ENCODE peak calls at places on chromosome 9, in seven cellular contexts. Q, C, U, Y, V, T and B are unnamed samples.
A peak's percentile ranks its signal among the peaks of the same experiment; 100 is the strongest.

GRCh38 chr9:71816782-71817549 is 48.7 kb upstream of the CEMIP2 start:
- DNase-seq in Q (no peak), C (no peak), U (no peak), Y (no peak), V (no peak), T (no peak), B (no peak)

GRCh38 chr9:100196215-100196614 is 97.2 kb downstream of the INVS start:
- DNase-seq in Q (no peak), C (no peak), U (no peak), Y (no peak), V (no peak), T (no peak), B (no peak)

GRCh38 chr9:128160603-128160987 is 530 bp downstream of the BBLN start:
- DNase-seq in Q (no peak), C (no peak), U (no peak), Y (no peak), V (peak; percentile 41), T (no peak), B (no peak)

GRCh38 chr9:90778746-90779145 is 22.9 kb upstream of the SYK start:
- DNase-seq in Q (no peak), C (no peak), U (no peak), Y (no peak), V (no peak), T (no peak), B (no peak)

GRCh38 chr9:33227013-33227398 is 13.0 kb upstream of the SPINK4 start:
- DNase-seq in Q (no peak), C (no peak), U (no peak), Y (no peak), V (no peak), T (no peak), B (peak; percentile 66)

GRCh38 chr9:134606951-134607733 is 34.5 kb upstream of the COL5A1 start:
- DNase-seq in Q (peak; percentile 38), C (no peak), U (peak; percentile 35), Y (no peak), V (no peak), T (no peak), B (peak; percentile 15)

GRCh38 chr9:107756091-107756490 is 266.5 kb upstream of the KLF4 start:
- DNase-seq in Q (no peak), C (no peak), U (no peak), Y (no peak), V (no peak), T (no peak), B (no peak)

GRCh38 chr9:130980526-130980925 is 28.4 kb upstream of the LAMC3 start:
- DNase-seq in Q (no peak), C (no peak), U (no peak), Y (no peak), V (no peak), T (no peak), B (no peak)

GRCh38 chr9:93041108-93041802 is 17.2 kb upstream of the SUSD3 start:
- DNase-seq in Q (no peak), C (peak; percentile 33), U (no peak), Y (no peak), V (no peak), T (no peak), B (no peak)

GRCh38 chr9:136671646-136672430 is 9.1 kb downstream of the EGFL7 start:
- DNase-seq in Q (no peak), C (peak; percentile 80), U (no peak), Y (no peak), V (peak; percentile 83), T (no peak), B (peak; percentile 72)

GRCh38 chr9:107644774-107645463 is 155.3 kb upstream of the KLF4 start:
- DNase-seq in Q (no peak), C (no peak), U (no peak), Y (no peak), V (no peak), T (no peak), B (no peak)

GRCh38 chr9:136849038-136849959 is at the start of gene PHPT1:
- DNase-seq in Q (peak; percentile 99), C (peak; percentile 97), U (peak; percentile 99), Y (peak; percentile 94), V (peak; percentile 97), T (peak; percentile 99), B (peak; percentile 98)

GRCh38 chr9:121340676-121341392 is 29.2 kb downstream of the STOM start:
- DNase-seq in Q (no peak), C (no peak), U (no peak), Y (no peak), V (no peak), T (no peak), B (no peak)

GRCh38 chr9:70021026-70021571 is 22.5 kb upstream of the MAMDC2 start:
- DNase-seq in Q (no peak), C (no peak), U (no peak), Y (no peak), V (no peak), T (no peak), B (no peak)

GRCh38 chr9:98146101-98146991 is 27.3 kb upstream of the TRIM14 start:
- DNase-seq in Q (no peak), C (no peak), U (peak; percentile 91), Y (no peak), V (peak; percentile 23), T (peak; percentile 73), B (peak; percentile 93)

GRCh38 chr9:589723-590122 is 251.8 kb upstream of the DMRT1 start:
- DNase-seq in Q (no peak), C (no peak), U (no peak), Y (no peak), V (no peak), T (no peak), B (no peak)

GRCh38 chr9:137956039-137956438 is 78.5 kb downstream of the CACNA1B start:
- DNase-seq in Q (no peak), C (no peak), U (no peak), Y (no peak), V (no peak), T (no peak), B (no peak)

GRCh38 chr9:100216178-100216787 is 117.2 kb downstream of the INVS start:
- DNase-seq in Q (peak; percentile 67), C (peak; percentile 62), U (peak; percentile 49), Y (peak; percentile 44), V (peak; percentile 33), T (no peak), B (peak; percentile 85)

GRCh38 chr9:522190-522589 is 307.5 kb downstream of the DOCK8 start:
- DNase-seq in Q (no peak), C (no peak), U (no peak), Y (no peak), V (no peak), T (no peak), B (no peak)

GRCh38 chr9:96382175-96382574 is 1.3 kb downstream of the SLC35D2 start:
- DNase-seq in Q (no peak), C (no peak), U (no peak), Y (no peak), V (no peak), T (no peak), B (no peak)

GRCh38 chr9:130707225-130707976 is 13.8 kb downstream of the EXOSC2 start:
- DNase-seq in Q (peak; percentile 75), C (no peak), U (peak; percentile 65), Y (peak; percentile 65), V (peak; percentile 79), T (peak; percentile 58), B (peak; percentile 90)

GRCh38 chr9:21015959-21016358 is 15.5 kb downstream of the HACD4 start:
- DNase-seq in Q (no peak), C (no peak), U (no peak), Y (no peak), V (no peak), T (no peak), B (no peak)

GRCh38 chr9:93121316-93122241 is 12.5 kb downstream of the NINJ1 start:
- DNase-seq in Q (no peak), C (no peak), U (peak; percentile 43), Y (no peak), V (no peak), T (no peak), B (no peak)

GRCh38 chr9:108443741-108444140 is 412.0 kb downstream of the ACTL7B start:
- DNase-seq in Q (no peak), C (no peak), U (no peak), Y (no peak), V (no peak), T (no peak), B (no peak)